ENCODE peak calls at places on chromosomes 3 and 15, in nine cellular contexts. A, D, C, Y, R, S, H, U and V are unnamed samples. For H3K4me1, the result is how much of the 10 kb centered on the place peaks cover.

GRCh38 chr15:99732268-99732641 is 982 bp downstream of the LYSMD4 start:
- DNase-seq in A (no peak), D (no peak), C (no peak), Y (no peak), R (no peak), S (no peak), H (peak), U (no peak), V (peak)

GRCh38 chr15:38041576-38041975 is 107.1 kb downstream of the TMCO5A start:
- DNase-seq in A (no peak), D (no peak), C (no peak), Y (no peak), R (no peak), S (no peak), H (no peak), U (no peak), V (no peak)

GRCh38 chr3:42505849-42506410 is 3.5 kb downstream of the VIPR1 start:
- DNase-seq in A (no peak), D (no peak), C (peak), Y (peak), R (no peak), S (peak), H (no peak), U (no peak), V (peak)

GRCh38 chr3:69671082-69671952 is 67.9 kb upstream of the MITF start:
- DNase-seq in A (no peak), D (peak), C (no peak), Y (no peak), R (peak), S (no peak), H (peak), U (no peak), V (peak)

GRCh38 chr15:68578960-68579935 is at the start of gene CORO2B:
- DNase-seq in A (no peak), D (peak), C (peak), Y (no peak), R (peak), S (no peak), H (peak), U (no peak), V (peak)

GRCh38 chr3:82707035-82707434 is 945.6 kb upstream of the GBE1 start:
- DNase-seq in A (no peak), D (no peak), C (no peak), Y (no peak), R (no peak), S (no peak), H (peak), U (no peak), V (peak)

GRCh38 chr15:83904107-83904720 is 250.3 kb downstream of the ADAMTSL3 start:
- DNase-seq in A (no peak), D (no peak), C (no peak), Y (peak), R (peak), S (no peak), H (no peak), U (no peak), V (peak)

GRCh38 chr15:73464602-73465001 is 21.6 kb downstream of the REC114 start:
- DNase-seq in A (no peak), D (no peak), C (no peak), Y (no peak), R (no peak), S (no peak), H (no peak), U (no peak), V (no peak)

GRCh38 chr3:2657408-2657807 is 452.8 kb downstream of the IL5RA start:
- DNase-seq in A (no peak), D (no peak), C (no peak), Y (no peak), R (no peak), S (no peak), H (no peak), U (no peak), V (no peak)

GRCh38 chr3:192851821-192852352 is 65.8 kb downstream of the MB21D2 start:
- DNase-seq in A (no peak), D (peak), C (peak), Y (peak), R (peak), S (peak), H (peak), U (no peak), V (peak)

GRCh38 chr15:89196994-89197393 is 24.4 kb downstream of the RLBP1 start:
- DNase-seq in A (no peak), D (no peak), C (no peak), Y (peak), R (no peak), S (no peak), H (peak), U (no peak), V (no peak)

DNA sequence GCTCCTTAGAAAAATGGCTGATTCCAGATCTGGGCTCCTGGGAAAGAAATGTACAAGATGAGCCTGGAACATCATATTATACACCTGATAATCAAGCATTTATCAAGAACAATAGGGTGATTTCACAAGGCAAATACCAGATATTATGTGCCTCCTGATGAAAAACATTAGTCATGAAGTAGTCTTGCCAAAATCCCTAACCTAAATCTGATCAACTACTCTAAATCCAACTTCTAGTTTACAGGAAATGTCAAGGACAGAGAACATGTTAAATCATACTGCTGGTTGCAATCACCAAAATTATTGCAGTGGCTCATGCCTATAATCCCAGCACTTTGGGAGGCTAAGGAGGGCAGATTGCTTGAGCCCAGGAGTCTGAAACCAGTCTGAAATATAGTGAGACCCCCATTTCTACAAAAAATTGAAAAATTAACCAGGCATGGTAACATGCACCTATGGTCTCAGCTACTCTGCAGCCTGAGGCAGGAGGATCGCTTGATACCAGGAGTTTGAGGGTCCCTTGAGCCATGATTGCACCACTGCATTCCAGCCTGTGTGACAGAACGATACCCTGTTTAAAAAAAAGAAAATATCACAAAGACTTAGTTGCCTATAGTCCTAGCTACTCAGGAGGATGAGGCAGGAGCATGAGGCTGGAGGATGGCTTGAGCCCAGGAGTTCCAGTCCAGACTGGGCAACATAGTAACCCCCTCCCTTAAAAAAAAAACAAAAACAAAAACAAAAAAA is 34.9 kb upstream of the ATP13A3 start:
- DNase-seq in A (no peak), D (no peak), C (no peak), Y (no peak), R (no peak), S (no peak), H (no peak), U (no peak), V (no peak)
- H3K4me1 ChIP-seq in A (under half), D (under half), C (under half), Y (under half), R (under half), S (under half), H (under half), U (under half), V (under half)

DNA sequence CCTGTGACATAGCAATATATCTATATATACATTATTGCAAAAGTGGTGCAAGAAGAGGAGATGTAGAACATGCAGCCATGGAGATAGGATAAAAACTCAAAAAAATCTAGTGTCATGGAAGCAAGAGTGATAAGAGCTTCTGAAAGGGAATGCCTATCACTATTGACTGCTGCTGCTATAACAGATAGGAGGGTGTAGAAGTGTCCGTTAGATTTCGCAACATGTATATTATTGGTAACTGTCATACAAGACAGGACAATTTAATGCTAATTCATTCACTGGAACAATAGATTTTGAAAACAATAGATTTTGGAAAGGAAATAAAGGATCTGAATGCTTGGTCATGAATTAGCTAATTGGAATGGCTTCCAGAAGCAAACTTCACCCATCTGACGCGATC is 224.5 kb downstream of the ZNF385D start:
- DNase-seq in A (no peak), D (no peak), C (no peak), Y (no peak), R (no peak), S (no peak), H (no peak), U (no peak), V (no peak)
- H3K27ac ChIP-seq in A (no peak), D (no peak), C (no peak), Y (no peak), R (no peak), S (no peak), H (no peak), U (no peak), V (no peak)

GRCh38 chr15:70091649-70092461 is 5.9 kb downstream of the TLE3 start:
- DNase-seq in A (no peak), D (peak), C (peak), Y (peak), R (no peak), S (no peak), H (no peak), U (peak), V (no peak)
- H3K4me1 ChIP-seq in A (half or more), D (under half), C (half or more), Y (half or more), R (half or more), S (under half), H (half or more), U (half or more), V (under half)

GRCh38 chr3:151357461-151357850 is 27.1 kb downstream of the P2RY12 start:
- DNase-seq in A (no peak), D (no peak), C (no peak), Y (no peak), R (no peak), S (no peak), H (no peak), U (no peak), V (no peak)
- H3K27ac ChIP-seq in A (no peak), D (no peak), C (no peak), Y (no peak), R (no peak), S (no peak), H (no peak), U (peak), V (no peak)

GRCh38 chr3:45011756-45012441 is 14.2 kb upstream of the CLEC3B start:
- DNase-seq in A (no peak), D (no peak), C (no peak), Y (peak), R (peak), S (peak), H (peak), U (no peak), V (peak)
- H3K4me1 ChIP-seq in A (under half), D (under half), C (under half), Y (under half), R (under half), S (under half), H (half or more), U (under half), V (under half)